ENCODE peak calls at places on chromosome 2, in five cellular contexts. F, A, C, Q and I are unnamed samples.

GRCh38 chr2:207974214-207974600 is 51.1 kb downstream of the PLEKHM3 start:
- DNase-seq in C (no peak), A (no peak), Q (no peak), F (peak; percentile 26), I (no peak)

GRCh38 chr2:20049631-20050030 is 1.8 kb downstream of the LAPTM4A start:
- DNase-seq in C (peak; percentile 24), A (peak; percentile 36), F (no peak), Q (peak; percentile 65), I (no peak)

GRCh38 chr2:8392098-8392844 is 289.6 kb upstream of the ID2 start:
- DNase-seq in F (no peak), A (no peak), Q (no peak), C (no peak), I (no peak)

GRCh38 chr2:124149571-124149970 is 124.5 kb downstream of the CNTNAP5 start:
- DNase-seq in A (no peak), C (no peak), Q (no peak), F (peak; percentile 13), I (no peak)

GRCh38 chr2:223725494-223725893 is 111.9 kb downstream of the AP1S3 start:
- DNase-seq in C (peak; percentile 98), A (peak; percentile 98), F (peak; percentile 92), Q (peak; percentile 98), I (peak; percentile 96)

GRCh38 chr2:196334710-196335109 is 163.3 kb upstream of the STK17B start:
- DNase-seq in Q (peak; percentile 16), C (peak; percentile 70), A (no peak), F (no peak), I (no peak)

GRCh38 chr2:58845011-58845410 is 603.9 kb upstream of the FANCL start:
- DNase-seq in A (no peak), Q (no peak), F (no peak), C (no peak), I (no peak)

GRCh38 chr2:233979748-233980147 is 62.6 kb downstream of the TRPM8 start:
- DNase-seq in A (no peak), C (no peak), F (no peak), Q (peak; percentile 42), I (peak; percentile 55)

GRCh38 chr2:60966465-60967405 is 50.8 kb upstream of the PEX13 start:
- DNase-seq in C (no peak), F (no peak), Q (no peak), A (no peak), I (no peak)

GRCh38 chr2:1553671-1554295 is 140.5 kb downstream of the TPO start:
- DNase-seq in C (peak; percentile 80), A (peak; percentile 91), F (peak; percentile 70), Q (peak; percentile 88), I (peak; percentile 67)

GRCh38 chr2:127843677-127844076 is 14.3 kb downstream of the POLR2D start:
- DNase-seq in C (no peak), A (no peak), F (no peak), Q (no peak), I (no peak)

GRCh38 chr2:188096910-188097309 is 194.8 kb upstream of the GULP1 start:
- DNase-seq in F (no peak), Q (no peak), A (no peak), C (no peak), I (no peak)
- H3K4me3 ChIP-seq in F (no peak overlapping the region), Q (no peak overlapping the region), A (no peak overlapping the region), C (no peak overlapping the region), I (no peak overlapping the region)

DNA sequence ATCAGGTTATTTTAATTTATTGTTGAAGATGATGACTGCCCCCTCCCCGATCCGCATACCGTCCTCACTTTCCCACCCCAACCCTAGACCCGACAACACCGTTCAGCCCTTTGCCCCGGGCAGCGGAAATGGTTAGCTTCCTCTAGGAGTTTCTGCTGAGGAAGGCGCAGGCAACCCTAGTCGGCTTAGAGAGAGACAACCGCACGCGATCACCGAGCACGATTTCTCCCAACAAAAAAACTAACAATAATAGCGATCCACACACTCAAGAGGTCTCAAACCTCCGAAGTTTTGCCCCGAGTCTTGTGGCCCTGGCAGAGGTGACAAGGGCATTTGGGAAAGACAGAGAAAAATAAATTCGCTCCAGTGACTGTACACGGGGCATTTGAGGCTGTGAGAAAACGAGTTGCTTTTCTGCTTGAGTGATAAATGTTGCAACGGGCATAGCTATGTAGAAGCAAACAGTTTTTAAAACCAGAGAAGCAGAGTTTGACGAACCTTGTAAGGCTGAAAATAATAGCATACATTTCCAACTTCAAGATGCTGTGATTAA is 11.2 kb upstream of the SIX3 start:
- DNase-seq in Q (peak; percentile 44), F (no peak), C (no peak), A (no peak), I (no peak)
- TF ChIP-seq EZH2 in Q (peak; percentile 86), F (peak; percentile 92), C (peak; percentile 50), A (peak; percentile 35), I (no peak)

GRCh38 chr2:15768142-15769088 is 171.9 kb upstream of the MYCN start:
- DNase-seq in C (no peak), A (no peak), F (no peak), Q (no peak), I (no peak)
- H3K27me3 ChIP-seq in C (no peaks in the 10 kb centered on the region), A (no peaks in the 10 kb centered on the region), F (no peaks in the 10 kb centered on the region), Q (no peaks in the 10 kb centered on the region), I (peaks cover 64% of the 10 kb centered on the region)

GRCh38 chr2:154638768-154639167 is 59.7 kb upstream of the KCNJ3 start:
- DNase-seq in Q (no peak), C (no peak), A (no peak), F (no peak), I (no peak)
- H3K4me3 ChIP-seq in Q (no peak overlapping the region), C (no peak overlapping the region), A (no peak overlapping the region), F (no peak overlapping the region), I (no peak overlapping the region)

GRCh38 chr2:176090870-176091269 is 1.7 kb upstream of the HOXD13 start:
- DNase-seq in A (no peak), F (no peak), C (no peak), Q (no peak), I (no peak)

GRCh38 chr2:176089843-176090395 is 2.6 kb upstream of the HOXD13 start:
- DNase-seq in A (no peak), F (no peak), C (no peak), Q (no peak), I (no peak)

GRCh38 chr2:176092270-176093144 is at the start of gene HOXD13:
- DNase-seq in C (no peak), A (no peak), F (peak; percentile 87), Q (peak; percentile 79), I (no peak)

GRCh38 chr2:176093145-176093888 is 796 bp downstream of the HOXD13 start:
- DNase-seq in A (no peak), F (peak; percentile 49), Q (peak; percentile 88), C (no peak), I (peak; percentile 25)

GRCh38 chr2:176091329-176092258 is 927 bp upstream of the HOXD13 start:
- DNase-seq in A (no peak), Q (no peak), C (no peak), F (no peak), I (no peak)
- TF ChIP-seq EZH2 in A (peak; percentile 84), Q (no peak), C (peak; percentile 78), F (peak; percentile 75), I (no peak)

DNA sequence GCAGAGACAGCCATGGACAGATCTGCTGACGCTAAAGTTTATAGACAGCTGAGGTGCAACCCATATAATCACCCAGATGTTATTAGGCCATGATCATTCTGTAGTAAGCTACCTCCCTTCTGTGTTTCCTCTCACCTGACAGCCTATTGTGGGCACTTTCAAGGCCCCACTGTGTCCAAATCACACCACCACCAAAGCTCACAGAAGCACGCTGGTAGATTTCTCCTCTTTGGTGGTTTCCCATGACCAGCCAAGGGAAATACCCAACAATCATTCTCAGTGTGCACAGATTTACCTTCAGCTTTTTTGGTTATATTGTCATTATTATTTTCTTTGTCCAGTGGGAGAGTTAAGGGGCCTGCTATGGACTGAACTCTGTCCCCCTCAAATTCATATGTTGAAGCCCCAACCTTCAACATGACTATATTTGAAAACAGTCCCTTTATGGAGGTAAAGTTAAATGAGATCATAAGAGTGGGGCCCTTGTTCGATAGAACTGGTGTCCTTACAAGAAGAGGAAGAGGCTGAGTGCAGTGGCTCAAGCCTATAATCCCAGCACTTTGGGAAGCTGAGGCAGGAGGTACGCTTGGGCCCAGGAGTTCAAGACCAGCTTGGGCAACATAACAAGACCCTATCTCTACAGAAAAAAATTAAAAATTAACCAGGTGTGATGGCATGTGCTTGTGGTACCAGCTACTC is 74.0 kb upstream of the MSH6 start:
- DNase-seq in Q (no peak), C (no peak), F (no peak), A (no peak), I (no peak)
- H3K27me3 ChIP-seq in Q (no peaks in the 10 kb centered on the region), C (no peaks in the 10 kb centered on the region), F (no peaks in the 10 kb centered on the region), A (no peaks in the 10 kb centered on the region), I (no peaks in the 10 kb centered on the region)

GRCh38 chr2:10041711-10042110 is 1.6 kb upstream of the KLF11 start:
- DNase-seq in A (no peak), F (no peak), C (no peak), Q (no peak), I (no peak)

GRCh38 chr2:10039658-10040410 is 3.5 kb upstream of the KLF11 start:
- DNase-seq in Q (peak; percentile 89), A (no peak), C (no peak), F (no peak), I (no peak)

GRCh38 chr2:10043906-10044601 is 704 bp downstream of the KLF11 start:
- DNase-seq in A (peak; percentile 95), C (peak; percentile 74), Q (peak; percentile 96), F (peak; percentile 98), I (peak; percentile 94)

GRCh38 chr2:10043256-10043905 is at the start of gene KLF11:
- DNase-seq in Q (peak; percentile 97), A (peak; percentile 92), F (peak; percentile 97), C (peak; percentile 65), I (peak; percentile 84)

GRCh38 chr2:10042301-10043161 is 819 bp upstream of the KLF11 start:
- DNase-seq in C (peak; percentile 35), F (peak; percentile 80), A (peak; percentile 87), Q (peak; percentile 89), I (no peak)
- H3K4me3 ChIP-seq in C (peak overlapping the region; percentile 51), F (no peak overlapping the region), A (peak overlapping the region; percentile 1), Q (peak overlapping the region; percentile 74), I (no peak overlapping the region)

GRCh38 chr2:74548285-74548918 is 5.3 kb downstream of the LOXL3 start:
- DNase-seq in Q (peak; percentile 32), F (no peak), C (no peak), A (no peak), I (no peak)
- TF ChIP-seq EZH2 in Q (no peak), F (no peak), C (no peak), A (no peak), I (no peak)

DNA sequence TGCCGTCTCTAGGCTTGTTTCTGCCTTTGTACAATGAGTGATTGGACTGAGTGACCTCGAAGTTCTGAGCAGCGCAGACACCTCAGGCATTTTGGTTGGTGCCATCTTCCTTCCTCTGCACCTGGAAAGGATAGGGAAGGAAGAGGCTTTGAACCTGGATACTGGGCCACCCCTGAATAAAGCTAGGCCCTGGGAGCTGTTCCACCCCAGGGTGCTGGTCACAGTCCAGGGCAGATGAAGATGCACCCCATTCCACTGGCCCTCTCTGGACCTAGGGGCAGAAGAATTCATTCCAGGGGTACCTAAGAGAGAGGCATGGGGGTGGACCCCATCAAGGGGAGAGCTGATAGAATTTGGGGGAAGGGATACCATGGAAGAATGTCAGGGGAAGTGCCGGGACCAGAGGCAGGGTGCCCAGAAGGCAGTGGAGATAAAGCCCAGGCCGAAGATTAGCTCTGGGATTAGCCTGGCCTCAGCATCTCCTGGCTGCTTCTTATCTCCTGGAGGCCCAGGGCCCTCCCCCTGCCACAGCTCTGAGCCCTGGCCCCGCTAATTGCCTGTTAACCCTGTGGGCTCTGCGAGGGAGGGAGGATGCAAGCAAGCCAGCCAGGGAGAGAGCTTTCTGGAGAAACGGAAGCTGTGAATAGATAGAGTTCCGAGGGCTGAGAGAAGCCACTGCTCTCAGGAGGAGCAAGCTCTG is 11.4 kb downstream of the ASIC4 start:
- DNase-seq in A (no peak), Q (no peak), C (no peak), F (peak; percentile 64), I (no peak)
- H3K27me3 ChIP-seq in A (peaks cover 37% of the 10 kb centered on the region), Q (peaks cover 19% of the 10 kb centered on the region), C (peaks cover 17% of the 10 kb centered on the region), F (peaks cover 66% of the 10 kb centered on the region), I (peaks cover 10% of the 10 kb centered on the region)